ENCODE peak calls at places on chromosomes 13 and 19, in six cellular contexts. X, O, D, F, T and V are unnamed samples.

GRCh38 chr13:30616927-30617314 is 799 bp upstream of the USPL1 start:
- DNase-seq in O (peak), T (peak), X (peak), D (peak), F (peak), V (peak)

GRCh38 chr19:23991170-23991569 is 76.5 kb downstream of the ZNF726 start:
- DNase-seq in X (peak), T (peak), F (peak), O (no peak), D (no peak), V (no peak)

GRCh38 chr19:15245370-15246197 is 13.3 kb upstream of the EPHX3 start:
- DNase-seq in X (no peak), F (no peak), D (no peak), O (no peak), T (no peak), V (no peak)

GRCh38 chr19:45405435-45406164 is 731 bp upstream of the PPP1R13L start:
- DNase-seq in T (peak), X (peak), O (peak), F (peak), D (peak), V (no peak)

GRCh38 chr19:55526216-55527196 is 10.4 kb downstream of the SBK2 start:
- DNase-seq in T (peak), X (peak), D (peak), O (no peak), F (peak), V (no peak)

GRCh38 chr19:29666634-29667389 is 1.6 kb downstream of the PLEKHF1 start:
- DNase-seq in F (peak), X (peak), D (peak), O (peak), T (peak), V (no peak)

GRCh38 chr13:100234006-100234405 is 145.1 kb downstream of the PCCA start:
- DNase-seq in D (no peak), X (no peak), F (no peak), O (no peak), T (no peak), V (no peak)

GRCh38 chr19:45613926-45614725 is 12.1 kb upstream of the GPR4 start:
- DNase-seq in T (peak), F (peak), D (no peak), X (peak), O (no peak), V (peak)

GRCh38 chr19:31096047-31096446 is 253.2 kb downstream of the TSHZ3 start:
- DNase-seq in F (no peak), X (no peak), O (peak), D (no peak), T (no peak), V (no peak)

GRCh38 chr19:45074744-45075143 is 1.5 kb downstream of the ZNF296 start:
- DNase-seq in D (no peak), O (no peak), X (no peak), T (no peak), F (no peak), V (no peak)

GRCh38 chr19:8045872-8046568 is 6.5 kb upstream of the CCL25 start:
- DNase-seq in O (no peak), F (no peak), X (no peak), T (no peak), D (no peak), V (no peak)

GRCh38 chr19:38515906-38516305 is 82.4 kb downstream of the RYR1 start:
- DNase-seq in F (no peak), T (no peak), D (no peak), X (no peak), O (no peak), V (no peak)

GRCh38 chr19:38517321-38517720 is 83.8 kb downstream of the RYR1 start:
- DNase-seq in X (no peak), T (no peak), O (no peak), F (no peak), D (peak), V (no peak)

GRCh38 chr19:38519168-38519567 is 85.7 kb downstream of the RYR1 start:
- DNase-seq in X (no peak), T (no peak), F (no peak), D (peak), O (no peak), V (no peak)

GRCh38 chr19:38514812-38515633 is 81.5 kb downstream of the RYR1 start:
- DNase-seq in D (peak), T (peak), X (peak), O (peak), F (peak), V (no peak)

DNA sequence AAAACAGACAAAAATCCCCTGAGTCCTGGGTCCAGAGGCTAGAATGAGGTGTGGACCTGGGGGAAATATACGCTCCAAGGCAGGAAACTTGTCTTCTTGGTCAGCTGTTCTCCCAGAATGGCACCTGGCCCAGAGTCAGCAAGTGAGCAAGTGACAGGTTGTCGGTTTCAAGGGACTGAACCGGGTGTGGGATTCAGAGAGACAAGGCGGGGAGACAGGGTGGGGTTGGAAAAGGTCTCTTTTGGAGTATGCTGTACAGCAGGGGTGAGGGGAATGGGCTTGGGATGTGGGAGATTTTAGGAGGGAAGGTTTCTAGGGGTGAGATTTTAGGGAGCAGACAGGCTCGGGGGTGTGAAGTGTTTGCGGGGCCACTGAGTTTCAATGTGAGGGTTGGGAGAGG is 83.3 kb downstream of the RYR1 start:
- DNase-seq in T (no peak), F (no peak), O (no peak), X (no peak), D (no peak), V (no peak)
- TF ChIP-seq CTCF in T (no peak), F (no peak), O (no peak), X (no peak), D (no peak), V (no peak)

GRCh38 chr13:45207319-45207718 is 6.5 kb upstream of the KCTD4 start:
- DNase-seq in D (no peak), F (no peak), T (no peak), O (no peak), X (peak), V (no peak)
- H3K4me3 ChIP-seq in D (no peak), F (no peak), T (no peak), O (no peak), X (peak), V (no peak)

DNA sequence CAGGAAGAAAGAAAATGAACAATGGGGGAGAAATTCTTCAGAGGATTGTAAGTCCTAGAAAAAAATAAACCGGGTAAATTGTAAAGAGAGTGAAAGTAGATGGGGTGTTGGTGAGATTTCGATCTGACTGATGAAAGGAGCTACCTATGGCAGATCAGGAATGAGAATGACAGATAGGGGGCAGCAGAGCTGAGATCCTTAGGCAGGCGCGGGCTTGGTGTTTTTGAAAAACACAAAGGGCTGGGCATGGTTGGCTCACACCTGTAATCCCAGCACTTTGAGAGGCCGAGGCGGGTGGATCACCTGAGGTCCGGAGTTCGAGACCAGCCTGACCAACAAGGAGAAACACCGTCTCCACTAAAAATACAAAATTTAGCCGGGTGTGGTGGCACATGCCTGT is 1468.6 kb upstream of the SLC10A2 start:
- DNase-seq in F (no peak), O (no peak), T (no peak), X (no peak), D (no peak), V (no peak)
- TF ChIP-seq CTCF in F (no peak), O (no peak), T (no peak), X (peak), D (no peak), V (no peak)

GRCh38 chr19:2039959-2040646 is 10.9 kb downstream of the MKNK2 start:
- DNase-seq in D (no peak), X (no peak), T (no peak), F (no peak), O (no peak), V (no peak)

GRCh38 chr19:2042485-2043268 is 8.4 kb downstream of the MKNK2 start:
- DNase-seq in X (no peak), O (no peak), F (no peak), T (no peak), D (peak), V (no peak)

GRCh38 chr19:2041686-2042484 is 9.2 kb downstream of the MKNK2 start:
- DNase-seq in O (peak), F (peak), T (peak), X (peak), D (peak), V (no peak)

GRCh38 chr19:2040647-2041435 is 10.2 kb downstream of the MKNK2 start:
- DNase-seq in T (no peak), F (no peak), X (no peak), O (no peak), D (no peak), V (no peak)

GRCh38 chr19:2041436-2041685 is 9.7 kb downstream of the MKNK2 start:
- DNase-seq in X (no peak), O (no peak), D (no peak), F (no peak), T (no peak), V (no peak)
- H3K4me3 ChIP-seq in X (no peak), O (no peak), D (peak), F (no peak), T (no peak), V (no peak)

GRCh38 chr19:2665103-2665502 is 37.4 kb downstream of the GNG7 start:
- DNase-seq in D (no peak), X (no peak), T (no peak), F (no peak), O (no peak), V (no peak)

GRCh38 chr19:2659856-2660432 is 42.5 kb downstream of the GNG7 start:
- DNase-seq in D (no peak), X (no peak), O (no peak), T (no peak), F (no peak), V (no peak)

GRCh38 chr19:2661615-2662014 is 40.9 kb downstream of the GNG7 start:
- DNase-seq in F (no peak), D (no peak), O (no peak), T (no peak), X (no peak), V (no peak)

GRCh38 chr19:2666344-2666994 is 36.0 kb downstream of the GNG7 start:
- DNase-seq in X (no peak), O (no peak), F (no peak), D (no peak), T (no peak), V (no peak)

GRCh38 chr19:2663920-2664571 is 38.4 kb downstream of the GNG7 start:
- DNase-seq in F (no peak), O (peak), X (no peak), D (no peak), T (no peak), V (no peak)
- TF ChIP-seq CTCF in F (peak), O (peak), X (no peak), D (no peak), T (no peak), V (no peak)

GRCh38 chr19:58154679-58155648 is 4.4 kb upstream of the ZNF329 start:
- DNase-seq in D (peak), O (peak), F (peak), T (peak), X (peak), V (peak)
- H3K4me3 ChIP-seq in D (peak), O (peak), F (peak), T (peak), X (peak), V (peak)

DNA sequence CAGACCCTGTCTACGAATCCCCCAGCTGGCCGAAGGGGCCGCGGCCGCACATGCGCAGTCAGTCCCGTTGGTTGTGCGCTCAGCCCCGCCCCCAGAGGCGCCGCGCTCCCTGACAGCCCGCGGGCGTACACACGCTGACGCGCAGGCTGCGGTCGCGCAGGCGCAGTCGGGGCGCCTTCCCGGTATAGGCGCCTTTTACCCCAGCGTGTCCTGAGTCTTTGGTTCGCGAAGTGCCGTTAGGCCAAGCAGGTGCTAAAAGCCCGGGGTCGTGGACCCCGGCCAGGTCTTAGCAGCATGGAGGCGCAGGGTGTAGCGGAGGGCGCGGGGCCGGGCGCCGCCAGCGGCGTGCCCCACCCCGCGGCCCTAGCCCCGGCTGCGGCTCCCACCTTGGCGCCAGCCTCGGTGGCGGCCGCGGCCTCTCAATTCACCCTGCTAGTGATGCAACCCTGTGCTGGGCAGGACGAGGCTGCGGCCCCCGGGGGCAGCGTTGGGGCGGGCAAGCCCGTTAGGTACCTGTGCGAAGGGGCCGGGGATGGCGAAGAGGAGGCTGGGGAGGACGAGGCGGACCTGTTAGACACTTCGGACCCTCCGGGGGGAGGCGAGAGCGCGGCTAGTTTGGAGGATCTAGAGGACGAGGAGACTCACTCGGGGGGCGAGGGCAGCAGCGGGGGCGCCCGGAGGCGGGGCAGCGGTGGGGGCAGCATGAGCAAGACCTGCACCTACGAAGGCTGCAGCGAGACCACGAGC is at the start of gene RFXAP:
- DNase-seq in D (peak), X (peak), O (peak), F (peak), T (peak), V (no peak)
- TF ChIP-seq CTCF in D (peak), X (no peak), O (no peak), F (no peak), T (no peak), V (no peak)

DNA sequence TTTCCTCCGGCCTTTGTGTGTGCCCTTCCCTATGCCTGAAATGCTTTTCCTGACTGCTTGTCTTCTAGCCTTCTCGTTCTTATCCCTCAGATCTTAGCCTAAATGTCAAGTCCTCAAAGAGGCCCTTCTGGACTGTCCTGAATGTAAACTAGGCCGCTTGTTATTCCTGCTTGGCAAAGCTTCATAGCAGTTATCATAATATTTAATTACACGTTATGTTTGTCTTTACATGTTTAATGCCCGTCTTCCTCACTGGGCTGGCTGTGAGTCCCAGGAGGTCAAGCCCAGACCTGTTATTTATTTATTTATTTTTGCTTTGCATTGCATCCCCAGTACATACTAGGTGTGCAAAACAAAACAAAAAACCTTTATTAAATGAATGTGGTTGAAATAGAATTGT is 62.7 kb downstream of the SIPA1L3 start:
- DNase-seq in O (no peak), X (peak), F (no peak), D (no peak), T (no peak), V (no peak)
- H3K4me3 ChIP-seq in O (no peak), X (no peak), F (no peak), D (no peak), T (no peak), V (no peak)